ENCODE peak calls at places on chromosomes 2 and 18, in six cellular contexts. Q is transverse colon; U is adrenal gland; L is DMS79; X is stimulated activated CD4-positive, alpha-beta T cell treated with anti-CD3 and anti-CD28 coated beads, Interleukin-15, amount 100 ng/mL, for 24 hours; W is activated CD8-positive, alpha-beta memory T cell treated with anti-CD3 and anti-CD28 coated beads for 48 hours. P is an unnamed sample.

GRCh38 chr2:30711646-30712085 is 95.6 kb downstream of the CAPN13 start:
- DNase-seq in W (peak), U (peak), Q (peak), L (peak), X (peak), P (peak)

GRCh38 chr2:200616193-200616592 is 30.4 kb downstream of the AOX1 start:
- DNase-seq in U (peak), X (no peak), Q (no peak), W (no peak), L (no peak), P (no peak)

GRCh38 chr2:104140361-104140760 is 713.6 kb upstream of the POU3F3 start:
- DNase-seq in W (no peak), Q (no peak), U (no peak), X (no peak), L (no peak), P (no peak)

GRCh38 chr2:17793293-17793692 is 23.0 kb upstream of the MSGN1 start:
- DNase-seq in Q (no peak), U (no peak), W (no peak), X (no peak), L (peak), P (no peak)

GRCh38 chr18:47595816-47596501 is 334.5 kb downstream of the SMAD2 start:
- DNase-seq in U (peak), W (no peak), L (no peak), X (peak), Q (peak), P (no peak)

GRCh38 chr2:26582890-26583289 is 58.3 kb downstream of the CIB4 start:
- DNase-seq in W (no peak), L (no peak), Q (no peak), X (no peak), U (no peak), P (no peak)

GRCh38 chr2:234839285-234839684 is 112.5 kb upstream of the SH3BP4 start:
- DNase-seq in X (no peak), U (no peak), L (no peak), W (no peak), Q (no peak), P (no peak)

GRCh38 chr2:128159437-128159836 is 68.4 kb downstream of the UGGT1 start:
- DNase-seq in U (peak), X (no peak), L (no peak), Q (no peak), W (no peak), P (no peak)

GRCh38 chr18:902179-902718 is 2.4 kb upstream of the ADCYAP1 start:
- DNase-seq in X (no peak), W (no peak), Q (no peak), U (no peak), L (peak), P (peak)

GRCh38 chr18:50745946-50746345 is 73.9 kb downstream of the MRO start:
- DNase-seq in X (no peak), W (no peak), Q (no peak), L (no peak), U (no peak), P (no peak)

GRCh38 chr2:216696751-216697560 is 1.6 kb upstream of the IGFBP5 start:
- DNase-seq in Q (no peak), L (no peak), X (no peak), U (no peak), W (no peak), P (peak)

GRCh38 chr18:22547807-22548561 is 130.3 kb upstream of the CTAGE1 start:
- DNase-seq in X (no peak), L (no peak), Q (no peak), U (no peak), W (no peak), P (no peak)

GRCh38 chr18:76721207-76721996 is 101.0 kb upstream of the ZNF236 start:
- DNase-seq in W (peak), L (no peak), X (peak), Q (no peak), U (no peak), P (no peak)

GRCh38 chr18:46867471-46868170 is 49.7 kb downstream of the PIAS2 start:
- DNase-seq in W (no peak), X (no peak), Q (no peak), L (no peak), U (no peak), P (no peak)

GRCh38 chr2:124590001-124590400 is 564.9 kb downstream of the CNTNAP5 start:
- DNase-seq in X (no peak), W (no peak), U (no peak), Q (no peak), L (no peak), P (no peak)

GRCh38 chr18:49041677-49042570 is 91.2 kb upstream of the SMAD7 start:
- DNase-seq in X (peak), U (peak), W (no peak), Q (peak), L (no peak), P (peak)

GRCh38 chr2:96788393-96789244 is 27.4 kb upstream of the CNNM3 start:
- DNase-seq in W (no peak), X (no peak), L (no peak), U (peak), Q (peak), P (peak)

GRCh38 chr2:241000831-241001321 is 2.5 kb downstream of the SNED1 start:
- DNase-seq in U (peak), X (no peak), L (no peak), W (no peak), Q (no peak), P (no peak)

GRCh38 chr2:236749346-236749745 is 179.7 kb downstream of the ACKR3 start:
- DNase-seq in W (no peak), Q (no peak), X (no peak), U (no peak), L (peak), P (peak)

GRCh38 chr2:135741043-135741394 is 636 bp upstream of the UBXN4 start:
- DNase-seq in L (no peak), U (peak), Q (no peak), X (no peak), W (no peak), P (no peak)

GRCh38 chr2:39881494-39881893 is 102.4 kb upstream of the THUMPD2 start:
- DNase-seq in U (no peak), X (no peak), W (no peak), Q (no peak), L (no peak), P (peak)

GRCh38 chr2:160581448-160581847 is 87.8 kb upstream of the RBMS1 start:
- DNase-seq in X (no peak), L (no peak), W (no peak), Q (no peak), U (no peak), P (no peak)

GRCh38 chr2:144111443-144111842 is 408.5 kb downstream of the ZEB2 start:
- DNase-seq in Q (no peak), U (peak), L (no peak), W (no peak), X (no peak), P (peak)

GRCh38 chr2:200863655-200864205 is 728 bp downstream of the CLK1 start:
- DNase-seq in Q (peak), X (peak), U (peak), L (peak), W (no peak), P (no peak)

GRCh38 chr2:175744000-175744399 is 258.1 kb downstream of the LNPK start:
- DNase-seq in W (no peak), X (no peak), U (no peak), Q (no peak), L (no peak), P (no peak)

GRCh38 chr2:196086517-196087368 is 18.1 kb upstream of the DNAH7 start:
- DNase-seq in U (no peak), L (no peak), X (no peak), W (no peak), Q (no peak), P (no peak)

GRCh38 chr2:196592331-196592911 is 47.1 kb upstream of the CCDC150 start:
- DNase-seq in W (no peak), L (no peak), X (peak), Q (no peak), U (no peak), P (peak)

P was measured in cardiac fibroblast.